ENCODE peak calls at places on chromosomes 7 and 10, in four cellular contexts. G, W, V and R are unnamed samples.

GRCh38 chr7:157017639-157018327 is 7.3 kb upstream of the MNX1 start:
- DNase-seq in V (peak), G (no peak), W (no peak), R (no peak)

GRCh38 chr7:1170741-1171501 is 10.9 kb upstream of the ZFAND2A start:
- DNase-seq in G (no peak), W (no peak), V (no peak), R (no peak)

GRCh38 chr7:8290645-8291308 is 28.8 kb upstream of the ICA1 start:
- DNase-seq in G (peak), V (no peak), W (no peak), R (peak)

GRCh38 chr7:30524545-30524944 is 19.9 kb upstream of the GGCT start:
- DNase-seq in V (no peak), G (peak), W (no peak), R (peak)

GRCh38 chr7:67018940-67019339 is 22.3 kb downstream of the TYW1 start:
- DNase-seq in G (no peak), W (peak), V (no peak), R (no peak)

GRCh38 chr10:89563861-89564478 is 28.6 kb upstream of the SLC16A12 start:
- DNase-seq in W (peak), V (peak), G (peak), R (peak)

GRCh38 chr10:88129013-88129412 is 265.6 kb downstream of the PTEN start:
- DNase-seq in W (no peak), V (no peak), G (no peak), R (no peak)

GRCh38 chr7:3157541-3158287 is 114.0 kb upstream of the CARD11 start:
- DNase-seq in G (no peak), V (no peak), W (no peak), R (no peak)

GRCh38 chr7:146831875-146832274 is 715.3 kb downstream of the CNTNAP2 start:
- DNase-seq in V (no peak), G (no peak), W (no peak), R (no peak)

GRCh38 chr7:74312418-74313021 is 23.3 kb downstream of the CLIP2 start:
- DNase-seq in W (no peak), V (no peak), G (peak), R (peak)

GRCh38 chr7:7869036-7869435 is 99.6 kb upstream of the GLCCI1 start:
- DNase-seq in W (no peak), G (no peak), V (no peak), R (no peak)

GRCh38 chr10:103481974-103482531 is 3.0 kb upstream of the CALHM3 start:
- DNase-seq in V (peak), W (peak), G (peak), R (peak)

GRCh38 chr7:84302949-84303348 is 108.4 kb upstream of the SEMA3A start:
- DNase-seq in V (no peak), G (no peak), W (no peak), R (peak)

GRCh38 chr10:34966440-34966839 is 123.7 kb downstream of the CUL2 start:
- DNase-seq in W (no peak), G (no peak), V (no peak), R (no peak)

GRCh38 chr10:123200510-123200909 is 46.3 kb downstream of the BUB3 start:
- DNase-seq in V (no peak), W (no peak), G (no peak), R (no peak)

GRCh38 chr7:20474244-20474643 is 141.2 kb upstream of the ABCB5 start:
- DNase-seq in W (no peak), V (no peak), G (no peak), R (no peak)

GRCh38 chr10:12042409-12042796 is 206 bp downstream of the UPF2 start:
- DNase-seq in G (no peak), V (peak), W (peak), R (no peak)

GRCh38 chr10:120715214-120715613 is 135.9 kb upstream of the WDR11 start:
- DNase-seq in G (no peak), V (no peak), W (no peak), R (no peak)

GRCh38 chr10:17229967-17230682 is 2.1 kb downstream of the VIM start:
- DNase-seq in V (peak), W (peak), G (peak), R (peak)

GRCh38 chr7:2048006-2048405 is 184.7 kb downstream of the MAD1L1 start:
- DNase-seq in G (no peak), V (no peak), W (no peak), R (no peak)

GRCh38 chr7:92645531-92646061 is 55.4 kb upstream of the FAM133B start:
- DNase-seq in G (peak), V (no peak), W (no peak), R (peak)

GRCh38 chr10:70885931-70886903 is 2.1 kb downstream of the PCBD1 start:
- DNase-seq in V (no peak), G (no peak), W (no peak), R (no peak)

GRCh38 chr7:109751241-109751640 is 1181.6 kb downstream of the DNAJB9 start:
- DNase-seq in G (no peak), W (no peak), V (no peak), R (no peak)

GRCh38 chr7:98133181-98133580 is 26.5 kb downstream of the LMTK2 start:
- DNase-seq in W (peak), G (no peak), V (peak), R (peak)

GRCh38 chr10:98920807-98921206 is 314.8 kb downstream of the HPSE2 start:
- DNase-seq in V (no peak), G (no peak), W (no peak), R (no peak)

GRCh38 chr7:951881-952547 is 2.5 kb downstream of the ADAP1 start:
- DNase-seq in W (no peak), G (no peak), V (no peak), R (no peak)

GRCh38 chr10:44056947-44057811 is 327.7 kb downstream of the CXCL12 start:
- DNase-seq in W (no peak), G (no peak), V (no peak), R (no peak)

GRCh38 chr10:70118196-70118595 is 14.4 kb downstream of the AIFM2 start:
- DNase-seq in V (no peak), G (no peak), W (no peak), R (no peak)

GRCh38 chr7:23973264-23973663 is 263.2 kb downstream of the STK31 start:
- DNase-seq in V (no peak), W (no peak), G (no peak), R (no peak)

GRCh38 chr7:113809591-113809990 is 109.2 kb downstream of the PPP1R3A start:
- DNase-seq in W (no peak), G (no peak), V (no peak), R (no peak)

GRCh38 chr7:113170591-113170990 is 52.2 kb upstream of the SMIM30 start:
- DNase-seq in G (no peak), V (no peak), W (no peak), R (no peak)

GRCh38 chr7:2621061-2621828 is 10.5 kb upstream of the TTYH3 start:
- DNase-seq in W (no peak), V (no peak), G (no peak), R (no peak)